ENCODE peak calls at places on chromosomes 7 and 10, in six cellular contexts. E, S, J, G, B and U are unnamed samples.

GRCh38 chr10:126702181-126702580 is 31.7 kb upstream of the C10orf90 start:
- DNase-seq in E (no peak), S (no peak), J (no peak), G (no peak), B (no peak), U (no peak)

GRCh38 chr7:44980393-44981034 is 1.7 kb upstream of the MYO1G start:
- DNase-seq in E (peak), S (peak), J (no peak), G (peak), B (no peak), U (no peak)

GRCh38 chr7:75626954-75627353 is 111.8 kb downstream of the HIP1 start:
- DNase-seq in E (no peak), S (no peak), J (no peak), G (no peak), B (no peak), U (no peak)

GRCh38 chr7:657565-658119 is 68.9 kb upstream of the DNAAF5 start:
- DNase-seq in E (no peak), S (no peak), J (no peak), G (no peak), B (no peak), U (no peak)

GRCh38 chr7:50834679-50835078 is 52.0 kb upstream of the GRB10 start:
- DNase-seq in E (no peak), S (no peak), J (no peak), G (no peak), B (no peak), U (no peak)

GRCh38 chr7:108497082-108497725 is 28.7 kb downstream of the PNPLA8 start:
- DNase-seq in E (peak), S (no peak), J (no peak), G (no peak), B (peak), U (peak)

GRCh38 chr10:119713744-119714483 is 11.9 kb upstream of the INPP5F start:
- DNase-seq in E (no peak), S (no peak), J (no peak), G (no peak), B (no peak), U (no peak)

GRCh38 chr7:15015545-15016314 is 113.2 kb upstream of the DGKB start:
- DNase-seq in E (peak), S (no peak), J (peak), G (no peak), B (peak), U (peak)

GRCh38 chr10:32990811-32991210 is 32.8 kb upstream of the ITGB1 start:
- DNase-seq in E (no peak), S (no peak), J (no peak), G (no peak), B (no peak), U (no peak)

GRCh38 chr7:28075674-28076358 is 104.8 kb downstream of the JAZF1 start:
- DNase-seq in E (peak), S (no peak), J (no peak), G (no peak), B (no peak), U (no peak)

GRCh38 chr7:103447073-103447960 is 1.3 kb upstream of the SLC26A5 start:
- DNase-seq in E (peak), S (no peak), J (no peak), G (no peak), B (peak), U (peak)

GRCh38 chr10:102599565-102600327 is 44.5 kb upstream of the TRIM8 start:
- DNase-seq in E (peak), S (no peak), J (no peak), G (no peak), B (no peak), U (no peak)

GRCh38 chr7:100171087-100171681 is 2.8 kb upstream of the GAL3ST4 start:
- DNase-seq in E (no peak), S (no peak), J (no peak), G (peak), B (no peak), U (no peak)